ENCODE peak calls at places on chromosome 1, in six cellular contexts. D is body of pancreas, B is adrenal gland, N is stomach, S is gastrocnemius medialis, V is heart left ventricle. A is an unnamed sample.

GRCh38 chr1:26278835-26279597 is 870 bp upstream of the SH3BGRL3 start:
- DNase-seq in V (no peak), B (no peak), S (peak; percentile 75), D (peak; percentile 77), N (peak; percentile 59), A (no peak)

GRCh38 chr1:85240174-85240601 is 19.3 kb downstream of the C1orf52 start:
- DNase-seq in N (no peak), D (peak; percentile 21), B (no peak), S (no peak), V (no peak), A (no peak)

GRCh38 chr1:211650922-211651303 is 24.5 kb downstream of the NEK2 start:
- DNase-seq in D (no peak), S (no peak), B (no peak), V (no peak), N (no peak), A (no peak)

GRCh38 chr1:35592991-35593769 is 20.1 kb downstream of the TFAP2E start:
- DNase-seq in V (no peak), B (no peak), N (no peak), S (no peak), D (no peak), A (no peak)

GRCh38 chr1:162145280-162145965 is 75.9 kb downstream of the NOS1AP start:
- DNase-seq in N (no peak), D (no peak), S (no peak), B (no peak), V (no peak), A (no peak)

GRCh38 chr1:226763741-226764264 is 24.7 kb upstream of the ITPKB start:
- DNase-seq in D (no peak), B (no peak), V (no peak), S (no peak), N (no peak), A (no peak)

GRCh38 chr1:2983319-2983705 is 38.0 kb upstream of the ACTRT2 start:
- DNase-seq in V (peak; percentile 21), S (no peak), B (no peak), D (no peak), N (no peak), A (no peak)

GRCh38 chr1:48109390-48110009 is 112.3 kb upstream of the TRABD2B start:
- DNase-seq in B (peak; percentile 43), N (no peak), D (peak; percentile 61), S (no peak), V (no peak), A (no peak)

GRCh38 chr1:161235957-161236775 is 1.8 kb downstream of the NR1I3 start:
- DNase-seq in B (no peak), D (no peak), N (no peak), V (no peak), S (no peak), A (no peak)

GRCh38 chr1:9529190-9529589 is 10.1 kb upstream of the SLC25A33 start:
- DNase-seq in B (no peak), D (peak; percentile 5), N (no peak), S (no peak), V (no peak), A (no peak)

GRCh38 chr1:205052689-205053088 is 9.7 kb downstream of the CNTN2 start:
- DNase-seq in N (no peak), V (no peak), D (no peak), S (no peak), B (no peak), A (no peak)

GRCh38 chr1:28364888-28365287 is 4.7 kb upstream of the PHACTR4 start:
- DNase-seq in V (no peak), N (no peak), D (peak; percentile 57), B (no peak), S (no peak), A (no peak)

GRCh38 chr1:5509664-5510452 is 482.4 kb downstream of the NPHP4 start:
- DNase-seq in D (peak; percentile 54), S (peak; percentile 40), V (peak; percentile 81), B (peak; percentile 67), N (peak; percentile 72), A (no peak)

GRCh38 chr1:44655609-44656008 is 18.7 kb downstream of the TMEM53 start:
- DNase-seq in V (no peak), D (peak; percentile 29), N (no peak), S (no peak), B (no peak), A (no peak)

GRCh38 chr1:173474097-173474779 is 2.9 kb upstream of the PRDX6 start:
- DNase-seq in N (no peak), V (no peak), D (no peak), B (no peak), S (no peak), A (no peak)

GRCh38 chr1:178057131-178057765 is 36.7 kb upstream of the RASAL2 start:
- DNase-seq in S (no peak), B (no peak), V (no peak), D (no peak), N (no peak), A (no peak)

GRCh38 chr1:166884040-166884642 is 8.1 kb upstream of the TADA1 start:
- DNase-seq in V (peak; percentile 73), B (no peak), D (peak; percentile 39), S (no peak), N (peak; percentile 54), A (peak; percentile 28)

GRCh38 chr1:44289530-44289929 is 65.5 kb downstream of the ERI3 start:
- DNase-seq in S (no peak), V (no peak), N (no peak), B (no peak), D (no peak), A (no peak)

GRCh38 chr1:37748563-37748962 is 16.4 kb downstream of the EPHA10 start:
- DNase-seq in B (no peak), N (no peak), S (no peak), V (no peak), D (no peak), A (no peak)

GRCh38 chr1:26677306-26678115 is 18.3 kb upstream of the ARID1A start:
- DNase-seq in B (peak; percentile 78), N (peak; percentile 94), D (peak; percentile 97), S (peak; percentile 91), V (peak; percentile 82), A (peak; percentile 91)

GRCh38 chr1:41743361-41743760 is 175.4 kb downstream of the HIVEP3 start:
- DNase-seq in V (no peak), S (no peak), D (no peak), B (no peak), N (no peak), A (no peak)

GRCh38 chr1:206912445-206913095 is 9.2 kb downstream of the FCMR start:
- DNase-seq in S (peak; percentile 69), D (peak; percentile 84), V (no peak), N (peak; percentile 75), B (peak; percentile 77), A (peak; percentile 69)

DNA sequence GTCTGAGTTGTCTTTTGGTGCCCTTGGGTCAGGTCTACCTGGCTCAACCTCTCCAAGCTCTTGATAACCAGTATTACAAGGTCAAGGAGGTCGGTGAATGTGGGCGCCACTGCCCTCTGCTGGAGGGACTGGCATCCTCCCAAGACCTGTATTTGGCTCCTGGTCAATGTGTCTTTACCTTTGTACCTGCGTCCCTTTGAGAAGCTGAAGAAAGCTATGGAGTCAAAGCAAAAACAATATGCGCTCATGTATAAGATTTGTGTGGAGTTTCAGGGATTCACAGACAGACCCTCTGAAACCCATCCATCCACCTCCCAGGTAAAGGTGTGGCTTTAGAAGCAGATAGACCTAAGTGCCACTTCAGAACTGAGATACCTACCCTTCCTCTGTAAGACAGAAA is 61.8 kb upstream of the NBL1 start:
- DNase-seq in N (peak; percentile 87), B (peak; percentile 37), V (peak; percentile 77), S (no peak), D (peak; percentile 75), A (peak; percentile 69)
- TF ChIP-seq POLR2A in N (no peak), B (no peak), V (no peak), S (no peak), D (no peak), A (no peak)

GRCh38 chr1:153960206-153960605 is 1.8 kb upstream of the CRTC2 start:
- DNase-seq in D (no peak), S (peak; percentile 87), B (no peak), V (no peak), N (no peak), A (no peak)
- H3K4me1 ChIP-seq in D (peaks cover 66% of the 10 kb centered on the region), S (peaks cover 65% of the 10 kb centered on the region), B (peaks cover 62% of the 10 kb centered on the region), V (peaks cover 53% of the 10 kb centered on the region), N (peaks cover 81% of the 10 kb centered on the region), A (peaks cover 10% of the 10 kb centered on the region)

GRCh38 chr1:63368131-63368530 is 704 bp downstream of the ALG6 start:
- DNase-seq in S (no peak), V (no peak), D (no peak), N (no peak), B (no peak), A (no peak)

GRCh38 chr1:63366915-63367217 is 561 bp upstream of the ALG6 start:
- DNase-seq in N (no peak), B (no peak), S (no peak), D (no peak), V (no peak), A (no peak)

GRCh38 chr1:63362578-63362977 is 4.8 kb upstream of the ALG6 start:
- DNase-seq in N (no peak), B (no peak), D (no peak), S (no peak), V (no peak), A (no peak)

GRCh38 chr1:63363014-63363413 is 4.4 kb upstream of the ALG6 start:
- DNase-seq in V (no peak), N (no peak), D (no peak), B (no peak), S (no peak), A (no peak)

GRCh38 chr1:63367218-63368103 is at the start of gene ALG6:
- DNase-seq in S (peak; percentile 97), V (peak; percentile 97), B (peak; percentile 95), N (peak; percentile 97), D (peak; percentile 96), A (peak; percentile 84)
- TF ChIP-seq POLR2A in S (peak; percentile 78), V (no peak), B (peak; percentile 24), N (no peak), D (peak; percentile 77), A (no peak)

GRCh38 chr1:201696217-201696761 is 132.7 kb upstream of the IPO9 start:
- DNase-seq in S (peak; percentile 96), N (peak; percentile 88), D (peak; percentile 55), V (peak; percentile 91), B (peak; percentile 69), A (peak; percentile 96)
- H3K4me1 ChIP-seq in S (peaks cover 39% of the 10 kb centered on the region), N (peaks cover 33% of the 10 kb centered on the region), D (no peaks in the 10 kb centered on the region), V (peaks cover 55% of the 10 kb centered on the region), B (peaks cover 13% of the 10 kb centered on the region), A (peaks cover 6% of the 10 kb centered on the region)

GRCh38 chr1:156295391-156295947 is at the start of gene GLMP:
- DNase-seq in S (peak; percentile 56), D (peak; percentile 74), V (peak; percentile 78), B (peak; percentile 75), N (peak; percentile 78), A (peak; percentile 41)
- TF ChIP-seq POLR2A in S (peak; percentile 25), D (peak; percentile 41), V (no peak), B (no peak), N (no peak), A (no peak)

DNA sequence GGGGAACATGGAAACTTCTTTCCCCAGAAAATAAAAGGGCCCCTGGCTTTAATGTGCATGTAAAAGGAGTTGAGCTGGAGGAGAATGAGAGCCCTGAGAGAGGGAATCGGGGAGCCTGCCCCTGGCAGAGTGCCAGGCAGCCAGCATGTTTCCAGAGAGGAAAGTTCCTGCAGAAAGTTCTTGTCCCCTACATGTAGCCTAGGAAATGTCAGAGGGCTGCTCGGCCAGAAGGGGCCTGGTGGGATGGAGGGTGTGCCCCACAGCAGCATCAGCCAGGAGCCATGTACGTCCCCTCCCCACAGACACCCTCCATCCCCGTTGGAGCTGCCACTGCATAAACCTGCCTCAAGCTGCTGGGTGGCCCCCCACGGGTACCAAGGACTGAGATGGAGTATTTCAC is 5.4 kb upstream of the PRELP start:
- DNase-seq in B (no peak), S (no peak), D (no peak), V (no peak), N (no peak), A (no peak)
- H3K4me1 ChIP-seq in B (peaks cover 15% of the 10 kb centered on the region), S (peaks cover 25% of the 10 kb centered on the region), D (peaks cover 10% of the 10 kb centered on the region), V (peaks cover 25% of the 10 kb centered on the region), N (peaks cover 33% of the 10 kb centered on the region), A (peaks cover 28% of the 10 kb centered on the region)

GRCh38 chr1:12644237-12644636 is 352 bp downstream of the AADACL4 start:
- DNase-seq in S (no peak), N (no peak), D (no peak), V (no peak), B (no peak), A (no peak)
- TF ChIP-seq POLR2A in S (no peak), N (no peak), D (no peak), V (no peak), B (no peak), A (no peak)

A was measured in breast epithelium.